ENCODE peak calls at places on chromosomes 2 and 18, in eight cellular contexts. Y is CD4-positive, alpha-beta T cell; B is uterus; H is H1; Z is kidney epithelial cell; O is lower lobe of right lung; W is AG04450; V is thoracic aorta. X is an unnamed sample.
A peak's percentile ranks its signal among the peaks of the same experiment; 100 is the strongest.

GRCh38 chr2:152611458-152612231 is 105.6 kb downstream of the PRPF40A start:
- DNase-seq in V (no peak), Y (no peak), H (no peak), B (peak; percentile 46), O (no peak), Z (peak; percentile 54), W (peak; percentile 46), X (no peak)

GRCh38 chr18:55635439-55635838 is 47.4 kb upstream of the TCF4 start:
- DNase-seq in Y (no peak), B (no peak), W (no peak), Z (no peak), H (no peak), V (no peak), O (no peak), X (no peak)

GRCh38 chr18:44680271-44681038 is at the start of gene SETBP1:
- DNase-seq in W (no peak), B (peak; percentile 80), Y (no peak), Z (no peak), O (peak; percentile 64), H (peak; percentile 74), V (peak; percentile 51), X (peak; percentile 29)

GRCh38 chr2:36743954-36744353 is 47.4 kb downstream of the VIT start:
- DNase-seq in V (no peak), W (no peak), Y (no peak), B (no peak), Z (no peak), H (no peak), O (no peak), X (no peak)

GRCh38 chr18:10089881-10090280 is 176.1 kb downstream of the VAPA start:
- DNase-seq in V (no peak), Y (no peak), W (no peak), Z (no peak), O (no peak), B (no peak), H (no peak), X (no peak)

GRCh38 chr2:99507964-99508818 is 18.4 kb upstream of the REV1 start:
- DNase-seq in W (no peak), V (no peak), Z (no peak), B (no peak), H (no peak), Y (no peak), O (peak; percentile 53), X (no peak)

GRCh38 chr2:11254100-11254536 is 90.3 kb downstream of the ROCK2 start:
- DNase-seq in B (no peak), Y (no peak), V (no peak), Z (no peak), H (no peak), O (no peak), W (no peak), X (no peak)

GRCh38 chr2:163210430-163210918 is 371.9 kb upstream of the KCNH7 start:
- DNase-seq in H (no peak), V (no peak), B (no peak), W (no peak), O (no peak), Y (no peak), Z (no peak), X (no peak)

GRCh38 chr2:120735750-120736170 is at the start of gene GLI2:
- DNase-seq in Z (peak; percentile 49), W (peak; percentile 55), Y (no peak), H (peak; percentile 90), B (peak; percentile 81), V (no peak), O (peak; percentile 66), X (no peak)

GRCh38 chr18:79705272-79705671 is 25.7 kb downstream of the CTDP1 start:
- DNase-seq in Y (no peak), H (no peak), W (no peak), O (peak; percentile 39), V (no peak), Z (no peak), B (no peak), X (no peak)

GRCh38 chr18:59752666-59753065 is 55.4 kb upstream of the CCBE1 start:
- DNase-seq in B (no peak), V (no peak), O (no peak), H (no peak), W (no peak), Z (no peak), Y (no peak), X (no peak)

GRCh38 chr18:79792988-79793355 is 4.8 kb upstream of the KCNG2 start:
- DNase-seq in Y (no peak), Z (no peak), V (no peak), O (peak; percentile 71), W (no peak), B (no peak), H (no peak), X (peak; percentile 27)

GRCh38 chr18:57301573-57302230 is 50.7 kb upstream of the ST8SIA3 start:
- DNase-seq in Y (no peak), B (no peak), Z (no peak), H (no peak), V (no peak), W (no peak), O (no peak), X (no peak)

GRCh38 chr2:3659447-3660432 is 1.7 kb downstream of the ALLC start:
- DNase-seq in W (no peak), Y (no peak), Z (no peak), V (no peak), B (no peak), O (no peak), H (no peak), X (no peak)

GRCh38 chr2:120793682-120794403 is 58.2 kb downstream of the GLI2 start:
- DNase-seq in Y (no peak), W (no peak), B (no peak), O (no peak), H (no peak), V (no peak), Z (no peak), X (no peak)

GRCh38 chr18:14747513-14748474 is at the start of gene ANKRD30B:
- DNase-seq in Y (no peak), Z (no peak), H (no peak), W (no peak), V (no peak), O (peak; percentile 23), B (no peak), X (no peak)

GRCh38 chr2:134104754-134105153 is 149.1 kb upstream of the MGAT5 start:
- DNase-seq in V (no peak), O (no peak), B (no peak), W (no peak), H (no peak), Y (no peak), Z (no peak), X (no peak)

GRCh38 chr2:95020275-95021014 is 5.1 kb upstream of the MAL start:
- DNase-seq in Z (no peak), Y (no peak), B (no peak), V (no peak), H (no peak), O (no peak), W (no peak), X (no peak)

GRCh38 chr2:200308421-200309295 is 2.2 kb downstream of the SPATS2L start:
- DNase-seq in W (no peak), Y (no peak), V (no peak), Z (no peak), O (no peak), H (no peak), B (no peak), X (no peak)

DNA sequence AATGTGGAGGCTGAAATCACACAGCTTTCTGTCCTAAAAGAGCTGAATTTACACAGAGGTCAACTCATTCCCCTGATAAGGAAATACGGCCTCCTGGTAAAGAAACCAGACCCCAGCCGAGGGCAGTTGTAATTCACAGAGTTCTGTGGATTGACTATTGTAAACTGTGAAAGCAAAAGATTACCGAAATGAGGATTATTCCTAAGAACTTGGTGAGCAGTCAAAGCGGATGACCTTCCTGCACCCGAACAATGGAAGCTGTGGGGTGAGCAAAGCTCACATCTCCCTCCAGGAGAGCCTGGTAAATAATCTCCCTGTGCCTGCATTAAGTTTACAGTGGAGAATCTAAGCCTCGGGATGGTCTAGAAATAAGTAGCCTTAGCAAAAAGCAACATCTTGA is 138.2 kb upstream of the PXDN start:
- DNase-seq in W (no peak), Y (no peak), H (no peak), O (no peak), V (no peak), B (no peak), Z (no peak), X (no peak)
- TF ChIP-seq CTCF in W (no peak), Y (no peak), H (no peak), O (no peak), V (no peak), B (no peak), Z (no peak), X (no peak)

GRCh38 chr2:160490760-160491367 is 2.7 kb downstream of the RBMS1 start:
- DNase-seq in Y (no peak), W (no peak), V (no peak), Z (no peak), O (no peak), H (no peak), B (no peak), X (no peak)

GRCh38 chr2:160491922-160492371 is 1.7 kb downstream of the RBMS1 start:
- DNase-seq in Z (peak; percentile 49), B (no peak), V (no peak), W (no peak), H (no peak), O (no peak), Y (no peak), X (no peak)

GRCh38 chr2:160486341-160486740 is 7.3 kb downstream of the RBMS1 start:
- DNase-seq in H (no peak), V (no peak), W (no peak), B (no peak), Y (no peak), O (no peak), Z (no peak), X (no peak)

GRCh38 chr2:160492401-160493226 is 993 bp downstream of the RBMS1 start:
- DNase-seq in Y (peak; percentile 60), O (peak; percentile 76), B (peak; percentile 75), H (peak; percentile 90), Z (no peak), W (no peak), V (peak; percentile 10), X (no peak)

GRCh38 chr2:160489096-160489495 is 4.5 kb downstream of the RBMS1 start:
- DNase-seq in B (no peak), Z (no peak), H (no peak), O (no peak), V (no peak), Y (no peak), W (no peak), X (no peak)
- H3K27me3 ChIP-seq in B (no peaks in the 10 kb centered on the region), Z (no peaks in the 10 kb centered on the region), H (no peaks in the 10 kb centered on the region), O (no peaks in the 10 kb centered on the region), V (no peaks in the 10 kb centered on the region), Y (no peaks in the 10 kb centered on the region), W (no peaks in the 10 kb centered on the region), X (no peaks in the 10 kb centered on the region)

GRCh38 chr2:101725515-101726192 is 28.1 kb downstream of the MAP4K4 start:
- DNase-seq in Y (no peak), Z (no peak), O (no peak), H (peak; percentile 63), W (no peak), V (no peak), B (no peak), X (no peak)
- TF ChIP-seq CTCF in Y (no peak), Z (no peak), O (no peak), H (peak; percentile 45), W (peak; percentile 7), V (no peak), B (no peak), X (peak; percentile 49)

DNA sequence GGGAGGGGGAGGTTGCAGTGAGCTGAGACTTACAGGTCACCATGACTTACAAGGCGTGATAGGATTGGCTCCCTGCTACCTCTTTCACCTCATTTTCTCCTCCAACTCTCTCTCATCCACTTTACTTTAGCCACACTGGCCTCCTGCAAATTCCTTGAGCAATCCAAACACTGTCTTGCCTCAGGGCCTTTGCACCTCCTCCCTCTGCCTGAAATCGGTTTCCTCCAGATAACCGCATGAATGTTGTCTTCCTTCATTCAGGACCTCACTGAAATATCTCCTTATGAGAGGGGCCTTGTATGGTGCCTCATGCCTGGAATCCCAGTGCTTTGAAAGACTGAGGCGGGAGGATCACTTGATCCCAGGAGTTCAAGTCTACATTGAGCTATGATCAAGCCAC is 21.8 kb downstream of the WNT10A start:
- DNase-seq in Y (no peak), V (no peak), W (no peak), Z (no peak), H (no peak), B (no peak), O (no peak), X (no peak)
- H3K27me3 ChIP-seq in Y (peaks cover 32% of the 10 kb centered on the region), V (peaks cover 17% of the 10 kb centered on the region), W (peaks cover 64% of the 10 kb centered on the region), Z (peaks cover 12% of the 10 kb centered on the region), H (peaks cover 50% of the 10 kb centered on the region), B (peaks cover 49% of the 10 kb centered on the region), O (peaks cover 68% of the 10 kb centered on the region), X (peaks cover 31% of the 10 kb centered on the region)

X was measured in dorsolateral prefrontal cortex.